ENCODE peak calls at places on chromosomes 13 and 19, in nine cellular contexts. Q, V, S, L, K, T, O, D and A are unnamed samples.

GRCh38 chr13:29952245-29952644 is 101.8 kb upstream of the UBL3 start:
- DNase-seq in Q (no peak), V (no peak), S (no peak), L (no peak), K (no peak), T (no peak), O (no peak), D (no peak), A (no peak)

GRCh38 chr19:49193822-49194394 is 36.3 kb downstream of the TRPM4 start:
- DNase-seq in Q (no peak), V (no peak), S (no peak), L (no peak), K (no peak), T (no peak), O (no peak), D (no peak), A (no peak)

GRCh38 chr13:81874681-81875661 is 1534.0 kb upstream of the SPRY2 start:
- DNase-seq in Q (no peak), V (no peak), S (no peak), L (no peak), K (no peak), T (no peak), O (no peak), D (no peak), A (no peak)

GRCh38 chr13:32305646-32306045 is 9.5 kb downstream of the ZAR1L start:
- DNase-seq in Q (no peak), V (no peak), S (no peak), L (no peak), K (no peak), T (no peak), O (no peak), D (no peak), A (no peak)

GRCh38 chr19:35986664-35987570 is 8.1 kb upstream of the SDHAF1 start:
- DNase-seq in Q (no peak), V (peak), S (peak), L (peak), K (no peak), T (no peak), O (no peak), D (no peak), A (no peak)

GRCh38 chr13:113744197-113745000 is 14.6 kb upstream of the TMEM255B start:
- DNase-seq in Q (no peak), V (no peak), S (no peak), L (no peak), K (no peak), T (peak), O (peak), D (no peak), A (no peak)

GRCh38 chr13:67228909-67229308 is 1.2 kb downstream of the PCDH9 start:
- DNase-seq in Q (no peak), V (no peak), S (no peak), L (no peak), K (no peak), T (no peak), O (no peak), D (peak), A (no peak)

GRCh38 chr13:50085063-50085462 is 69.8 kb downstream of the KCNRG start:
- DNase-seq in Q (peak), V (no peak), S (no peak), L (no peak), K (no peak), T (no peak), O (no peak), D (peak), A (no peak)

GRCh38 chr13:98480915-98481510 is 95.9 kb downstream of the STK24 start:
- DNase-seq in Q (no peak), V (peak), S (no peak), L (no peak), K (no peak), T (no peak), O (no peak), D (peak), A (no peak)

GRCh38 chr19:13872695-13873389 is 4.1 kb upstream of the NANOS3 start:
- DNase-seq in Q (no peak), V (no peak), S (peak), L (no peak), K (no peak), T (no peak), O (no peak), D (no peak), A (no peak)

GRCh38 chr19:46860846-46861690 is at the start of gene ARHGAP35:
- DNase-seq in Q (no peak), V (no peak), S (no peak), L (no peak), K (peak), T (no peak), O (no peak), D (peak), A (no peak)

GRCh38 chr13:50645092-50645491 is 198.4 kb downstream of the DLEU7 start:
- DNase-seq in Q (no peak), V (no peak), S (no peak), L (no peak), K (no peak), T (no peak), O (no peak), D (no peak), A (no peak)

GRCh38 chr13:112450567-112451240 is 74.5 kb downstream of the SPACA7 start:
- DNase-seq in Q (no peak), V (no peak), S (no peak), L (no peak), K (no peak), T (no peak), O (no peak), D (no peak), A (no peak)

GRCh38 chr19:14090509-14091085 is at the start of gene SAMD1:
- DNase-seq in Q (peak), V (peak), S (peak), L (peak), K (peak), T (peak), O (peak), D (peak), A (no peak)

GRCh38 chr13:24251525-24251924 is 57.9 kb upstream of the C1QTNF9 start:
- DNase-seq in Q (no peak), V (no peak), S (no peak), L (no peak), K (no peak), T (no peak), O (no peak), D (no peak), A (no peak)

GRCh38 chr19:2727640-2727944 is 6.4 kb upstream of the DIRAS1 start:
- DNase-seq in Q (no peak), V (no peak), S (no peak), L (no peak), K (no peak), T (peak), O (no peak), D (no peak), A (no peak)

GRCh38 chr13:29886446-29886845 is 36.0 kb upstream of the UBL3 start:
- DNase-seq in Q (no peak), V (no peak), S (no peak), L (no peak), K (no peak), T (no peak), O (no peak), D (no peak), A (no peak)

GRCh38 chr19:14494910-14495677 is 833 bp downstream of the GIPC1 start:
- DNase-seq in Q (no peak), V (no peak), S (no peak), L (no peak), K (no peak), T (no peak), O (no peak), D (no peak), A (no peak)

GRCh38 chr19:30662211-30662861 is 290.2 kb downstream of the ZNF536 start:
- DNase-seq in Q (no peak), V (no peak), S (no peak), L (no peak), K (no peak), T (no peak), O (no peak), D (no peak), A (peak)

GRCh38 chr13:47175172-47175806 is 278.4 kb upstream of the HTR2A start:
- DNase-seq in Q (peak), V (no peak), S (no peak), L (peak), K (no peak), T (no peak), O (no peak), D (peak), A (peak)

GRCh38 chr13:23828086-23828485 is 61.1 kb downstream of the MIPEP start:
- DNase-seq in Q (no peak), V (no peak), S (no peak), L (no peak), K (no peak), T (no peak), O (no peak), D (no peak), A (no peak)

GRCh38 chr19:11420894-11421606 is 1.9 kb upstream of the RGL3 start:
- DNase-seq in Q (no peak), V (peak), S (peak), L (no peak), K (no peak), T (no peak), O (no peak), D (no peak), A (no peak)

GRCh38 chr13:32225494-32225931 is 89.7 kb downstream of the ZAR1L start:
- DNase-seq in Q (peak), V (no peak), S (no peak), L (no peak), K (no peak), T (no peak), O (no peak), D (peak), A (peak)

GRCh38 chr19:7860902-7861618 is 13.1 kb downstream of the PRR36 start:
- DNase-seq in Q (no peak), V (no peak), S (peak), L (no peak), K (no peak), T (no peak), O (peak), D (no peak), A (no peak)

GRCh38 chr13:32811297-32811800 is 204.9 kb upstream of the KL start:
- DNase-seq in Q (no peak), V (no peak), S (no peak), L (no peak), K (no peak), T (no peak), O (no peak), D (no peak), A (no peak)

GRCh38 chr13:39259371-39259770 is 221.1 kb downstream of the NHLRC3 start:
- DNase-seq in Q (no peak), V (no peak), S (no peak), L (no peak), K (no peak), T (no peak), O (no peak), D (no peak), A (no peak)

GRCh38 chr13:112968910-112969691 is at the start of gene MCF2L:
- DNase-seq in Q (peak), V (peak), S (peak), L (no peak), K (peak), T (peak), O (no peak), D (peak), A (peak)

GRCh38 chr19:869245-870177 is 10.0 kb downstream of the CFD start:
- DNase-seq in Q (peak), V (peak), S (peak), L (no peak), K (peak), T (peak), O (no peak), D (peak), A (peak)

GRCh38 chr13:113390874-113391497 is 27.1 kb upstream of the GRTP1 start:
- DNase-seq in Q (no peak), V (no peak), S (no peak), L (no peak), K (no peak), T (no peak), O (peak), D (no peak), A (no peak)

GRCh38 chr13:112747256-112747655 is 57.4 kb downstream of the ATP11A start:
- DNase-seq in Q (no peak), V (no peak), S (no peak), L (no peak), K (no peak), T (no peak), O (no peak), D (no peak), A (no peak)

GRCh38 chr19:17530586-17530985 is 19.1 kb downstream of the PGLS start:
- DNase-seq in Q (no peak), V (no peak), S (no peak), L (no peak), K (no peak), T (no peak), O (no peak), D (no peak), A (no peak)

GRCh38 chr13:113453962-113454361 is 674 bp upstream of the ADPRHL1 start:
- DNase-seq in Q (no peak), V (no peak), S (no peak), L (no peak), K (no peak), T (no peak), O (no peak), D (peak), A (no peak)

GRCh38 chr19:39078436-39079200 is 5.5 kb upstream of the ACP7 start:
- DNase-seq in Q (peak), V (no peak), S (no peak), L (no peak), K (no peak), T (no peak), O (no peak), D (peak), A (peak)

GRCh38 chr13:50401721-50402510 is 386.7 kb downstream of the KCNRG start:
- DNase-seq in Q (peak), V (no peak), S (no peak), L (no peak), K (no peak), T (no peak), O (no peak), D (peak), A (no peak)

GRCh38 chr13:19713186-19713965 is 69.4 kb downstream of the PSPC1 start:
- DNase-seq in Q (peak), V (no peak), S (no peak), L (no peak), K (no peak), T (no peak), O (no peak), D (peak), A (peak)

GRCh38 chr19:8161135-8161646 is 11.8 kb upstream of the FBN3 start:
- DNase-seq in Q (peak), V (no peak), S (no peak), L (no peak), K (no peak), T (no peak), O (no peak), D (peak), A (no peak)

GRCh38 chr19:495440-496332 is 600 bp upstream of the MADCAM1 start:
- DNase-seq in Q (peak), V (no peak), S (no peak), L (no peak), K (no peak), T (no peak), O (peak), D (peak), A (no peak)

GRCh38 chr19:36054733-36055686 is at the start of gene WDR62:
- DNase-seq in Q (no peak), V (peak), S (peak), L (peak), K (peak), T (peak), O (peak), D (peak), A (no peak)

GRCh38 chr19:58212336-58213074 is 16.2 kb upstream of the ZNF544 start:
- DNase-seq in Q (no peak), V (no peak), S (no peak), L (no peak), K (no peak), T (no peak), O (no peak), D (no peak), A (no peak)
- H3K4me3 ChIP-seq in Q (no peak), V (no peak), S (no peak), L (no peak), K (no peak), T (no peak), O (no peak), D (no peak), A (no peak)

GRCh38 chr19:45790942-45791341 is 1.7 kb downstream of the DMWD start:
- DNase-seq in Q (no peak), V (no peak), S (peak), L (peak), K (no peak), T (no peak), O (no peak), D (no peak), A (no peak)
- H3K4me3 ChIP-seq in Q (peak), V (peak), S (no peak), L (no peak), K (no peak), T (peak), O (no peak), D (no peak), A (no peak)

DNA sequence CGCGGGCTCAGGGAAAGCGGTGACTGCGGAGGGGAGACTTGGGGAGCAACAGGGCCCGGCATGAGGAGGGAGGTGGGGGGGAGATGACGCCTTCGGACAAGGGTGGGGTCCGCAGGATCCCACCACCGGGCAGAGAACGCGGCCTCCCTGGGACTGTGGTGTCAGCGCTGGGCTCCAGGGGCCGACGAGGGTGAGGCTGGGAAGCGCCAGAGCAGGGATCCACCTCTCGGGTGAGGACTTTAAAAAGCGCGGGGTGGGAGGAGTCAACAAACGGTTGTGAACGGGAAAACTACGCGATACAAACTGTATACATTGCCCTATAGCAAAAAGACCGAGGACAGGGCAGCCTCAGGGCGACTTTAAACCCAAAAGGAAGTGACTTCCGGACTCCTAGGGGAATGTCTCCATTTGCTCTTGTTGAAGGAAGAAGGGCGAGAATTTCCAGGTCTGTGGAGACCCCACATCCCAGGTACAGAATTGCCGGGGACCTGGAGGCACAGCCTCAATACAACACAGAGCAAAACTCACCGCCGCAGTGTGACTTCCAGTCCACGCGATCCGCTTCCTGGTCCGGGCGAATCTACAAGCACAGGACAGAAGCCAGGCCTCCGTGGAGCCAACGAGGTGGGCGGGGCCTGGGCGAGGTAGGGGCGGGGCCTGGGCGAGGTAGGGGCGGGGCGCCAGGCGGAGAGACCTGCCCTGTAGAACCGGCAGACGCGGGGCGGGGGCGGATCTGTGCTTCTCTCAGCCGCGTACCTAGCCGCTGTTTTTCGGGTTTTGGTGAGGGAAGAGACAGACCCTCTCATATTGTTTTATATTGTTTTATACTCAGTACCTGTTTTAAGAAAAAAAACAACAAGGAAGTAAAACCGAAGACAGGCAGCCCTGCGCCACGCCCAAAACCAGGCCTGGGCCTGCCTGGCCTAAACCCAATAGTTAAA is at the start of gene ZNF888:
- DNase-seq in Q (peak), V (peak), S (peak), L (peak), K (peak), T (peak), O (peak), D (peak), A (no peak)
- H3K4me3 ChIP-seq in Q (peak), V (peak), S (peak), L (peak), K (peak), T (peak), O (peak), D (peak), A (peak)

GRCh38 chr19:55377356-55378131 is 918 bp downstream of the TMEM190 start:
- DNase-seq in Q (no peak), V (no peak), S (no peak), L (no peak), K (no peak), T (no peak), O (no peak), D (no peak), A (no peak)
- H3K4me3 ChIP-seq in Q (no peak), V (no peak), S (no peak), L (no peak), K (no peak), T (no peak), O (no peak), D (no peak), A (no peak)

GRCh38 chr13:42057918-42058530 is 9.6 kb downstream of the DGKH start:
- DNase-seq in Q (no peak), V (no peak), S (no peak), L (no peak), K (no peak), T (no peak), O (no peak), D (no peak), A (no peak)
- H3K4me3 ChIP-seq in Q (no peak), V (no peak), S (no peak), L (no peak), K (no peak), T (no peak), O (no peak), D (no peak), A (no peak)

GRCh38 chr19:42423462-42424344 is 3.5 kb downstream of the LIPE start:
- DNase-seq in Q (peak), V (peak), S (peak), L (no peak), K (peak), T (peak), O (peak), D (peak), A (peak)
- H3K4me3 ChIP-seq in Q (peak), V (peak), S (peak), L (peak), K (peak), T (peak), O (peak), D (peak), A (peak)